ENCODE peak calls at places on chromosomes 11 and 22, in five cellular contexts. F, M, B, J and Y are unnamed samples.

GRCh38 chr11:120131941-120132644 is 5.8 kb downstream of the TRIM29 start:
- DNase-seq in F (peak; percentile 46), M (no peak), B (no peak), J (no peak), Y (no peak)

GRCh38 chr11:123683616-123684170 is 29.3 kb upstream of the SCN3B start:
- DNase-seq in F (no peak), M (no peak), B (no peak), J (no peak), Y (no peak)

GRCh38 chr22:35582861-35583670 is 34.1 kb downstream of the MB start:
- DNase-seq in F (peak; percentile 70), M (peak; percentile 32), B (peak; percentile 73), J (peak; percentile 77), Y (no peak)

GRCh38 chr11:95076416-95076815 is 9.7 kb downstream of the SRSF8 start:
- DNase-seq in F (peak; percentile 56), M (no peak), B (no peak), J (no peak), Y (no peak)

GRCh38 chr22:20663941-20664593 is 109.8 kb upstream of the SERPIND1 start:
- DNase-seq in F (no peak), M (no peak), B (no peak), J (no peak), Y (no peak)

GRCh38 chr22:32995335-32995734 is 62.8 kb downstream of the SYN3 start:
- DNase-seq in F (no peak), M (no peak), B (no peak), J (no peak), Y (no peak)

GRCh38 chr11:79097279-79097875 is 343.5 kb downstream of the TENM4 start:
- DNase-seq in F (no peak), M (no peak), B (no peak), J (no peak), Y (no peak)

GRCh38 chr11:64086263-64086938 is 50.7 kb downstream of the FLRT1 start:
- DNase-seq in F (peak; percentile 76), M (no peak), B (no peak), J (peak; percentile 90), Y (no peak)

GRCh38 chr11:27886765-27887328 is 186.6 kb upstream of the BDNF start:
- DNase-seq in F (no peak), M (no peak), B (no peak), J (no peak), Y (no peak)

GRCh38 chr11:122556605-122557004 is 98.9 kb upstream of the UBASH3B start:
- DNase-seq in F (peak; percentile 48), M (no peak), B (no peak), J (peak; percentile 52), Y (no peak)

GRCh38 chr11:66976048-66976467 is 954 bp downstream of the C11orf86 start:
- DNase-seq in F (no peak), M (no peak), B (no peak), J (no peak), Y (peak; percentile 48)

GRCh38 chr11:15176646-15177163 is 62.0 kb downstream of the INSC start:
- DNase-seq in F (no peak), M (no peak), B (no peak), J (no peak), Y (no peak)

GRCh38 chr11:32358729-32359128 is 76.6 kb downstream of the WT1 start:
- DNase-seq in F (no peak), M (no peak), B (no peak), J (no peak), Y (no peak)

GRCh38 chr11:2156416-2157182 is 4.4 kb downstream of the INS start:
- DNase-seq in F (peak; percentile 88), M (peak; percentile 42), B (peak; percentile 31), J (peak; percentile 87), Y (no peak)

GRCh38 chr11:71489311-71490043 is 36.5 kb downstream of the NADSYN1 start:
- DNase-seq in F (no peak), M (peak; percentile 30), B (peak; percentile 81), J (no peak), Y (no peak)

GRCh38 chr11:122737951-122738693 is 82.6 kb downstream of the UBASH3B start:
- DNase-seq in F (no peak), M (no peak), B (no peak), J (no peak), Y (no peak)

GRCh38 chr22:31738566-31738965 is 11.4 kb downstream of the PRR14L start:
- DNase-seq in F (no peak), M (no peak), B (no peak), J (no peak), Y (no peak)

GRCh38 chr11:47590026-47590861 is 3.8 kb downstream of the FAM180B start:
- DNase-seq in F (no peak), M (no peak), B (no peak), J (no peak), Y (no peak)

GRCh38 chr11:95567685-95568084 is 221.9 kb downstream of the FAM76B start:
- DNase-seq in F (no peak), M (no peak), B (no peak), J (no peak), Y (no peak)

GRCh38 chr11:2943711-2944118 is 14.5 kb upstream of the PHLDA2 start:
- DNase-seq in F (peak; percentile 66), M (no peak), B (no peak), J (peak; percentile 58), Y (no peak)

GRCh38 chr22:35564975-35565867 is 24.6 kb downstream of the RASD2 start:
- DNase-seq in F (no peak), M (no peak), B (no peak), J (no peak), Y (no peak)

GRCh38 chr11:16070573-16070972 is 285.8 kb downstream of the SOX6 start:
- DNase-seq in F (no peak), M (no peak), B (no peak), J (no peak), Y (no peak)

GRCh38 chr11:96219981-96220623 is 122.9 kb downstream of the MAML2 start:
- DNase-seq in F (no peak), M (no peak), B (no peak), J (no peak), Y (no peak)

GRCh38 chr11:26782220-26782619 is 60.4 kb upstream of the SLC5A12 start:
- DNase-seq in F (no peak), M (no peak), B (no peak), J (no peak), Y (no peak)

GRCh38 chr22:42977574-42977973 is 37.4 kb downstream of the PACSIN2 start:
- DNase-seq in F (no peak), M (no peak), B (no peak), J (no peak), Y (no peak)

GRCh38 chr11:61838921-61839320 is 10.8 kb downstream of the FADS2 start:
- DNase-seq in F (no peak), M (no peak), B (no peak), J (no peak), Y (no peak)

GRCh38 chr11:95531116-95531515 is 258.5 kb downstream of the FAM76B start:
- DNase-seq in F (no peak), M (no peak), B (no peak), J (no peak), Y (no peak)

GRCh38 chr22:30210235-30210831 is 36.2 kb downstream of the LIF start:
- DNase-seq in F (peak; percentile 63), M (no peak), B (no peak), J (no peak), Y (no peak)

GRCh38 chr22:36636916-36637315 is 66.6 kb downstream of the CACNG2 start:
- DNase-seq in F (no peak), M (no peak), B (no peak), J (no peak), Y (no peak)

GRCh38 chr11:68224606-68225005 is 11.5 kb upstream of the KMT5B start:
- DNase-seq in F (no peak), M (no peak), B (no peak), J (no peak), Y (no peak)

GRCh38 chr11:6655790-6656580 is at the start of gene DCHS1:
- DNase-seq in F (no peak), M (no peak), B (no peak), J (no peak), Y (no peak)

GRCh38 chr22:46547179-46547882 is 9.9 kb upstream of the CELSR1 start:
- DNase-seq in F (peak; percentile 33), M (no peak), B (no peak), J (peak; percentile 66), Y (no peak)

GRCh38 chr22:49462795-49463194 is 364.9 kb downstream of the BRD1 start:
- DNase-seq in F (no peak), M (no peak), B (no peak), J (no peak), Y (no peak)

GRCh38 chr11:22828373-22828772 is 1.2 kb downstream of the SVIP start:
- DNase-seq in F (no peak), M (no peak), B (peak; percentile 14), J (no peak), Y (no peak)

GRCh38 chr11:120858740-120859139 is 165.2 kb upstream of the TBCEL start:
- DNase-seq in F (no peak), M (no peak), B (no peak), J (no peak), Y (no peak)

GRCh38 chr22:29838599-29838956 is 504 bp upstream of the ASCC2 start:
- DNase-seq in F (no peak), M (no peak), B (no peak), J (no peak), Y (no peak)